ENCODE peak calls at places on chromosomes 16 and 17, in five cellular contexts. A is GM23248, W is fibroblast of lung, J is psoas muscle, R is GM06990. X is an unnamed sample. For H3K27me3, the result is how much of the 10 kb centered on the place peaks cover.

GRCh38 chr16:60166-60565 is 6.5 kb downstream of the SNRNP25 start:
- DNase-seq in J (peak), A (no peak), R (peak), W (no peak), X (no peak)

GRCh38 chr16:89924925-89925307 is 1.8 kb downstream of the TUBB3 start:
- DNase-seq in A (peak), W (no peak), R (no peak), J (no peak), X (no peak)

GRCh38 chr17:31745964-31746650 is 112.9 kb downstream of the COPRS start:
- DNase-seq in W (peak), A (no peak), R (no peak), J (no peak), X (no peak)

GRCh38 chr17:17931159-17931558 is 41.0 kb downstream of the TOM1L2 start:
- DNase-seq in R (no peak), A (no peak), W (no peak), J (no peak), X (no peak)

GRCh38 chr17:66165537-66166123 is 26.3 kb downstream of the CEP112 start:
- DNase-seq in W (peak), A (peak), R (no peak), J (no peak), X (peak)

GRCh38 chr17:62573480-62574117 is 53.9 kb upstream of the MRC2 start:
- DNase-seq in R (no peak), J (no peak), A (no peak), W (no peak), X (no peak)

GRCh38 chr17:65667656-65668055 is 106.2 kb upstream of the AXIN2 start:
- DNase-seq in W (no peak), R (no peak), A (no peak), J (no peak), X (no peak)

GRCh38 chr16:83329466-83329865 is 478.3 kb upstream of the HSBP1 start:
- DNase-seq in A (no peak), W (no peak), R (no peak), J (no peak), X (no peak)

GRCh38 chr16:74942977-74943918 is 41.7 kb downstream of the WDR59 start:
- DNase-seq in W (no peak), R (no peak), J (no peak), A (no peak), X (no peak)

GRCh38 chr16:82758406-82758805 is 131.6 kb downstream of the CDH13 start:
- DNase-seq in R (no peak), J (no peak), A (no peak), W (no peak), X (no peak)

GRCh38 chr17:83200231-83200699 is 120.9 kb downstream of the METRNL start:
- DNase-seq in W (no peak), J (peak), R (peak), A (peak), X (no peak)

GRCh38 chr17:36816889-36817288 is 120.4 kb upstream of the LHX1 start:
- DNase-seq in W (no peak), J (no peak), R (no peak), A (no peak), X (no peak)

GRCh38 chr17:18108400-18109312 is at the start of gene MYO15A:
- DNase-seq in A (no peak), R (no peak), W (no peak), J (no peak), X (no peak)

GRCh38 chr16:48870141-48870540 is 260.2 kb upstream of the N4BP1 start:
- DNase-seq in J (no peak), W (no peak), R (no peak), A (no peak), X (no peak)

GRCh38 chr17:67021718-67022450 is 22.5 kb upstream of the CACNG1 start:
- DNase-seq in R (no peak), A (no peak), J (no peak), W (no peak), X (no peak)

GRCh38 chr16:81946206-81946605 is 65.1 kb downstream of the SDR42E1 start:
- DNase-seq in R (no peak), J (no peak), A (peak), W (no peak), X (no peak)

GRCh38 chr17:83090424-83091256 is 11.2 kb downstream of the METRNL start:
- DNase-seq in A (no peak), J (no peak), R (no peak), W (no peak), X (no peak)

GRCh38 chr17:80826346-80826954 is 165.2 kb upstream of the CHMP6 start:
- DNase-seq in W (no peak), R (no peak), J (no peak), A (no peak), X (no peak)

DNA sequence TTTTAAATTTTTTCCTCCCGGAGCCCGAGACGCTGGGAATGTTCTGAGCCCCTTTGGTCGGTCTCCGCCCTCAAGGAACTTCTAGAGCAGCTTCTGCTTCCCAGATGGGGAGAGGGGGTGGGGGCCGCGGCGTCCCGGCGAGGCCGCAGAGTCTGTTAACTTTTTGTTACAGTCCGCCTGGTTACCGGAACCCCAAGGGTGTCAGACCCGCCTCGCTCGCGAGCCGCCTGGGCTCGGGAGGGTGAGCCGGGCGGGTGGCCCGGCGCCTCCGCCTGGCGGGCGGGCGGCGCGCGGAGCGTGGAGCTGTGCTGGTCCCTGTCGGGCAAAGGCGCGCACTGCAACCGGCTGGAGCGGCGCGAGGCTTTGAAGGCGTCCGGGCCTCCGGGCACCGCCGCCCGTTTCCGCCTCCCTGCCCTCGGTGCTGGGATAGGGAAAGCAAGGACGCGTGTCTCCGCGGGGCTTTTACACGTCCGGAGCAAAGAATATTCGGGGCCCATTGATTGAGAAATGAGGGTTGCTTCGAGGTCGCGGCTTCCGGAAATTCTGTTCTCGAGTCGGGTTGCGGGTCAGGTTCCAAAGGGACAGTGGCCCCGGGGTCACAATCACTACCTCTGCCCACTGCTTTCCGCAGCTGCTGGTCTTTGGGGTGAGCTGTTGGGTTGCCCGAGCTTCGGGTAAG is 1.7 kb downstream of the HS3ST3B1 start:
- DNase-seq in J (peak), W (peak), A (peak), R (peak), X (peak)
- H3K27me3 ChIP-seq in J (under half), W (under half), A (under half), R (under half), X (under half)

GRCh38 chr17:46817901-46818209 is 637 bp downstream of the WNT3 start:
- DNase-seq in J (no peak), A (no peak), R (no peak), W (no peak), X (no peak)
- H3K27me3 ChIP-seq in J (under half), A (half or more), R (under half), W (half or more), X (under half)

DNA sequence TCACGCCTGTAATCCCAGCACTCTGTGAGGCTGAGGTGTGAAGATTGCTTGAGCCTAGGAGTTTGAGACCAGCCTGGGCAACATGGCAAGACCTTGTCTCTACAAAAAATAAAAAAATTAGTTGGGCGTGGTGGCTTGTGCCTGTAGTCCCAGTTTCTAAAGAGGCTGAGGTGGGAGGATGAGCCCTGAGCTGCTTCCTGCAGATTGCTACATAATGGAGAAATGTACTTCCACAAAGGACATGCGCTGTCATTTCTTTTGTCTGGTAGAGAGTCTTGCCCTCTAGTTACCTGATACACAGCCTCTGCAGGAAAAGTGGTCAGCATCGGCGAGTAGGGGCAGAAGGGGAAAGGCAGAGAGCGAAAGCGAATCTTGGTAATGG is 18.3 kb upstream of the GGA2 start:
- DNase-seq in A (no peak), W (no peak), J (no peak), R (no peak), X (no peak)
- H3K27me3 ChIP-seq in A (under half), W (under half), J (under half), R (under half), X (under half)

GRCh38 chr17:15264542-15264941 is 584 bp downstream of the PMP22 start:
- DNase-seq in R (no peak), A (no peak), J (peak), W (no peak), X (no peak)

GRCh38 chr17:15263680-15264079 is 1.4 kb downstream of the PMP22 start:
- DNase-seq in W (no peak), R (no peak), J (no peak), A (no peak), X (no peak)

GRCh38 chr17:15263206-15263579 is 1.9 kb downstream of the PMP22 start:
- DNase-seq in W (peak), R (no peak), A (peak), J (peak), X (no peak)

GRCh38 chr17:15266325-15266950 is 1.3 kb upstream of the PMP22 start:
- DNase-seq in R (no peak), A (no peak), W (no peak), J (no peak), X (no peak)

DNA sequence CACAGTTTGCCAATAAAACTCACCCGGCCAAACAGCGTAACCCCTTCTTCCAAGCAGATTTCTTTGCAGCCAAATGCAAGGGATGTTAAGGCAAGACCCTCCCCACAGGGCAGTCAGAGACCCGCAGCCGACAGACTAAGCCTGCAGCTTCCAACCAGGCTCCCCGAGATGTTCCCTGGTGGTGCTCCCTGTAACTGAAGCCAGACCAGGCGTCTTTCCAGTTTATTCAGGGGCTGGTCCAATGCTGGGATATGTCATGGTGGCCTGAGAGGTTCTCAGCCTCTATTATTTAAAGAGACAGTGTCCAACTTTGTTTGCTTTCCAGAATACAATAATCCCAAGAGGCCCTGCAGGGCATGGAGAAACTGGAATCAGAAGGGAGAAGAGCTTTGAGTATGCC is at the start of gene PMP22:
- DNase-seq in R (no peak), W (peak), J (peak), A (peak), X (no peak)
- H3K27me3 ChIP-seq in R (under half), W (under half), J (under half), A (under half), X (under half)

GRCh38 chr16:77431131-77431670 is 3.6 kb downstream of the ADAMTS18 start:
- DNase-seq in J (no peak), R (no peak), W (no peak), A (peak), X (no peak)
- H3K27me3 ChIP-seq in J (under half), R (under half), W (under half), A (under half), X (under half)

DNA sequence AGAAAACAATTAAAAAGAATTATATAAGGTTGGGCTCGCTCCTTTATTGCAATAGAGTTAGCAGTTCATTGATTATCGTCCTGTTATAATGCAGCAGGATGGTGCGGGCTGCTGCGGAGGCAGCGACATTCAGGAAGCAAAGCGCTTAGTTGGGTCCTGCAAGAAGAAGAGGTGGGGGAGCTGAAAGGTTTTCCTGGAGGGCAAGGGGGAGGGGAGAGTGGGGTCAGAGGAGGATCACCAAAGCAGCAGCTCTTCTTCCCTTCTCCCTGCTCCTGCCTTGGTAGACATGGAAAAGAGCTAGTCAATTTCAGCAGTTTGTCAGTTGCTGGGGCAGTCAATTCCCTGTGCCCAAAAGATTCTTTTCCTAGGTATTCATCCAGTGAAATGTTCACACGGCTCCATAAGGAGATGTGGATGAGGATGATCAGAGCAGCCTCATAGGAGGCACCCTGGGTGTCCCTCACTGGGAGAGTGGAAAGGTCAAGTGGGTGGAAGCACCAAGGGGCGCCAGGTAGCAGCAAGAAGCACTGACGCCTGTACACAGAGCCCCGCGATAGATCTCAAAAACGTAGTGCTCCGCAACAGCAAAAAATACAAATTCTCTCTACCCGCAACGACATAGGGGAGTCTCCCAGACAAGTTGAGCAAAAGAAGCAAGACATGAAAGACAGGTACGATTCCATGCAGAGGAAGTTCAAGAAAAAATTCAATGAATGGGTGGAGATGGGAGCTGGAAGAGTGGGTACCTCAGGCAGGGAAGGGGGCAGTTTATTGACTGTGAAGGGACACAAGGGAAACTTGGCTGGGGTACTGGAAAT is 17.3 kb upstream of the ETV4 start:
- DNase-seq in A (no peak), J (no peak), W (no peak), R (no peak), X (no peak)
- H3K27me3 ChIP-seq in A (under half), J (under half), W (under half), R (under half), X (under half)

GRCh38 chr17:57746221-57746620 is 1.1 kb upstream of the CCDC182 start:
- DNase-seq in J (no peak), R (no peak), W (no peak), A (no peak), X (no peak)
- H3K27me3 ChIP-seq in J (under half), R (under half), W (under half), A (under half), X (under half)

X was measured in bronchial epithelial cell.